ENCODE peak calls at places on chromosomes 2 and 18, in nine cellular contexts. One of them, this sample, is unnamed. For H3K4me1, the result is how much of the 10 kb centered on the place peaks cover.

GRCh38 chr2:203340791-203341487 is 12.7 kb downstream of the ABI2 start:
- DNase-seq in transverse colon: no peak
- DNase-seq in A549: peak
- DNase-seq in ovary: no peak
- DNase-seq in tibial nerve: no peak
- DNase-seq in body of pancreas: no peak
- DNase-seq in esophagus squamous epithelium: no peak
- DNase-seq in uterus: no peak
- DNase-seq in adrenal gland: no peak
- DNase-seq in this sample: no peak

GRCh38 chr2:186603208-186603765 is 13.4 kb downstream of the ITGAV start:
- DNase-seq in transverse colon: no peak
- DNase-seq in A549: no peak
- DNase-seq in ovary: no peak
- DNase-seq in tibial nerve: no peak
- DNase-seq in body of pancreas: no peak
- DNase-seq in esophagus squamous epithelium: no peak
- DNase-seq in uterus: no peak
- DNase-seq in adrenal gland: no peak
- DNase-seq in this sample: no peak

GRCh38 chr2:193428336-193428818 is 1233.6 kb upstream of the TMEFF2 start:
- DNase-seq in transverse colon: no peak
- DNase-seq in A549: peak
- DNase-seq in ovary: no peak
- DNase-seq in tibial nerve: no peak
- DNase-seq in body of pancreas: peak
- DNase-seq in esophagus squamous epithelium: no peak
- DNase-seq in uterus: no peak
- DNase-seq in adrenal gland: no peak
- DNase-seq in this sample: no peak

GRCh38 chr2:21256006-21256405 is 132.2 kb downstream of the TDRD15 start:
- DNase-seq in transverse colon: peak
- DNase-seq in A549: no peak
- DNase-seq in ovary: no peak
- DNase-seq in tibial nerve: peak
- DNase-seq in body of pancreas: peak
- DNase-seq in esophagus squamous epithelium: peak
- DNase-seq in uterus: no peak
- DNase-seq in adrenal gland: peak
- DNase-seq in this sample: no peak

GRCh38 chr18:55165399-55166125 is 206.3 kb upstream of the CCDC68 start:
- DNase-seq in transverse colon: no peak
- DNase-seq in A549: no peak
- DNase-seq in ovary: no peak
- DNase-seq in tibial nerve: no peak
- DNase-seq in body of pancreas: no peak
- DNase-seq in esophagus squamous epithelium: no peak
- DNase-seq in uterus: no peak
- DNase-seq in adrenal gland: no peak
- DNase-seq in this sample: no peak

GRCh38 chr2:236545814-236546480 is 23.7 kb upstream of the ACKR3 start:
- DNase-seq in transverse colon: no peak
- DNase-seq in A549: no peak
- DNase-seq in ovary: no peak
- DNase-seq in tibial nerve: no peak
- DNase-seq in body of pancreas: no peak
- DNase-seq in esophagus squamous epithelium: no peak
- DNase-seq in uterus: no peak
- DNase-seq in adrenal gland: no peak
- DNase-seq in this sample: peak

GRCh38 chr2:176167398-176167797 is 10.3 kb downstream of the HOXD3 start:
- DNase-seq in transverse colon: no peak
- DNase-seq in A549: no peak
- DNase-seq in ovary: no peak
- DNase-seq in tibial nerve: no peak
- DNase-seq in body of pancreas: no peak
- DNase-seq in esophagus squamous epithelium: no peak
- DNase-seq in uterus: no peak
- DNase-seq in adrenal gland: no peak
- DNase-seq in this sample: no peak

GRCh38 chr2:206970589-206971375 is 31.5 kb downstream of the CPO start:
- DNase-seq in transverse colon: no peak
- DNase-seq in A549: no peak
- DNase-seq in ovary: no peak
- DNase-seq in tibial nerve: no peak
- DNase-seq in body of pancreas: no peak
- DNase-seq in esophagus squamous epithelium: no peak
- DNase-seq in uterus: no peak
- DNase-seq in adrenal gland: no peak
- DNase-seq in this sample: no peak

GRCh38 chr2:192194065-192194865 is 468 bp downstream of the TMEFF2 start:
- DNase-seq in transverse colon: no peak
- DNase-seq in A549: peak
- DNase-seq in ovary: no peak
- DNase-seq in tibial nerve: no peak
- DNase-seq in body of pancreas: peak
- DNase-seq in esophagus squamous epithelium: no peak
- DNase-seq in uterus: peak
- DNase-seq in adrenal gland: no peak
- DNase-seq in this sample: peak

GRCh38 chr18:3816601-3817363 is 366.8 kb downstream of the TGIF1 start:
- DNase-seq in transverse colon: no peak
- DNase-seq in A549: peak
- DNase-seq in ovary: no peak
- DNase-seq in tibial nerve: no peak
- DNase-seq in body of pancreas: no peak
- DNase-seq in esophagus squamous epithelium: no peak
- DNase-seq in uterus: peak
- DNase-seq in adrenal gland: no peak
- DNase-seq in this sample: no peak

GRCh38 chr2:152047826-152048476 is 50.9 kb downstream of the CACNB4 start:
- DNase-seq in transverse colon: no peak
- DNase-seq in A549: no peak
- DNase-seq in ovary: no peak
- DNase-seq in tibial nerve: no peak
- DNase-seq in body of pancreas: no peak
- DNase-seq in esophagus squamous epithelium: no peak
- DNase-seq in uterus: no peak
- DNase-seq in adrenal gland: no peak
- DNase-seq in this sample: no peak

GRCh38 chr18:3117493-3118192 is 102.1 kb downstream of the MYOM1 start:
- DNase-seq in transverse colon: no peak
- DNase-seq in A549: no peak
- DNase-seq in ovary: no peak
- DNase-seq in tibial nerve: no peak
- DNase-seq in body of pancreas: peak
- DNase-seq in esophagus squamous epithelium: no peak
- DNase-seq in uterus: no peak
- DNase-seq in adrenal gland: no peak
- DNase-seq in this sample: no peak

GRCh38 chr18:28766027-28766426 is 589.1 kb upstream of the CDH2 start:
- DNase-seq in transverse colon: no peak
- DNase-seq in A549: no peak
- DNase-seq in ovary: no peak
- DNase-seq in tibial nerve: no peak
- DNase-seq in body of pancreas: no peak
- DNase-seq in esophagus squamous epithelium: no peak
- DNase-seq in uterus: no peak
- DNase-seq in adrenal gland: no peak
- DNase-seq in this sample: no peak

GRCh38 chr2:141439524-141439923 is 691.3 kb downstream of the LRP1B start:
- DNase-seq in transverse colon: no peak
- DNase-seq in A549: no peak
- DNase-seq in ovary: no peak
- DNase-seq in tibial nerve: no peak
- DNase-seq in body of pancreas: no peak
- DNase-seq in esophagus squamous epithelium: no peak
- DNase-seq in uterus: no peak
- DNase-seq in adrenal gland: no peak
- DNase-seq in this sample: no peak

GRCh38 chr2:126656311-126657145 is 570 bp downstream of the GYPC start:
- DNase-seq in transverse colon: peak
- DNase-seq in A549: no peak
- DNase-seq in ovary: peak
- DNase-seq in tibial nerve: peak
- DNase-seq in body of pancreas: peak
- DNase-seq in esophagus squamous epithelium: no peak
- DNase-seq in uterus: peak
- DNase-seq in adrenal gland: peak
- DNase-seq in this sample: no peak

GRCh38 chr2:145744541-145745386 is 1224.8 kb upstream of the ZEB2 start:
- DNase-seq in transverse colon: no peak
- DNase-seq in A549: no peak
- DNase-seq in ovary: no peak
- DNase-seq in tibial nerve: no peak
- DNase-seq in body of pancreas: no peak
- DNase-seq in esophagus squamous epithelium: no peak
- DNase-seq in uterus: no peak
- DNase-seq in adrenal gland: no peak
- DNase-seq in this sample: no peak

GRCh38 chr2:120287183-120288015 is 34.7 kb downstream of the RALB start:
- DNase-seq in transverse colon: no peak
- DNase-seq in A549: peak
- DNase-seq in ovary: no peak
- DNase-seq in tibial nerve: no peak
- DNase-seq in body of pancreas: no peak
- DNase-seq in esophagus squamous epithelium: no peak
- DNase-seq in uterus: no peak
- DNase-seq in adrenal gland: peak
- DNase-seq in this sample: no peak

GRCh38 chr2:145380436-145381017 is 860.6 kb upstream of the ZEB2 start:
- DNase-seq in transverse colon: no peak
- DNase-seq in A549: peak
- DNase-seq in ovary: no peak
- DNase-seq in tibial nerve: no peak
- DNase-seq in body of pancreas: no peak
- DNase-seq in esophagus squamous epithelium: no peak
- DNase-seq in uterus: no peak
- DNase-seq in adrenal gland: no peak
- DNase-seq in this sample: no peak

GRCh38 chr2:104755026-104755856 is 98.7 kb upstream of the POU3F3 start:
- DNase-seq in transverse colon: no peak
- DNase-seq in A549: no peak
- DNase-seq in ovary: no peak
- DNase-seq in tibial nerve: no peak
- DNase-seq in body of pancreas: no peak
- DNase-seq in esophagus squamous epithelium: no peak
- DNase-seq in uterus: no peak
- DNase-seq in adrenal gland: peak
- DNase-seq in this sample: no peak

GRCh38 chr2:68200157-68200787 is 42.6 kb downstream of the PNO1 start:
- DNase-seq in transverse colon: no peak
- DNase-seq in A549: no peak
- DNase-seq in ovary: no peak
- DNase-seq in tibial nerve: no peak
- DNase-seq in body of pancreas: no peak
- DNase-seq in esophagus squamous epithelium: no peak
- DNase-seq in uterus: no peak
- DNase-seq in adrenal gland: no peak
- DNase-seq in this sample: no peak
- H3K4me1 ChIP-seq in transverse colon: under half
- H3K4me1 ChIP-seq in A549: under half
- H3K4me1 ChIP-seq in ovary: under half
- H3K4me1 ChIP-seq in tibial nerve: under half
- H3K4me1 ChIP-seq in body of pancreas: under half
- H3K4me1 ChIP-seq in esophagus squamous epithelium: under half
- H3K4me1 ChIP-seq in uterus: under half
- H3K4me1 ChIP-seq in adrenal gland: half or more
- H3K4me1 ChIP-seq in this sample: under half

GRCh38 chr2:24792874-24793751 is at the start of the genes CENPO and PTRHD1:
- DNase-seq in transverse colon: peak
- DNase-seq in A549: peak
- DNase-seq in ovary: peak
- DNase-seq in tibial nerve: peak
- DNase-seq in body of pancreas: peak
- DNase-seq in esophagus squamous epithelium: peak
- DNase-seq in uterus: peak
- DNase-seq in adrenal gland: peak
- DNase-seq in this sample: peak
- TF ChIP-seq POLR2A in transverse colon: peak
- TF ChIP-seq POLR2A in A549: peak
- TF ChIP-seq POLR2A in ovary: peak
- TF ChIP-seq POLR2A in tibial nerve: peak
- TF ChIP-seq POLR2A in body of pancreas: peak
- TF ChIP-seq POLR2A in esophagus squamous epithelium: peak
- TF ChIP-seq POLR2A in uterus: peak
- TF ChIP-seq POLR2A in adrenal gland: peak
- TF ChIP-seq POLR2A in this sample: peak

GRCh38 chr2:230732914-230733401 is 20.3 kb downstream of the CAB39 start:
- DNase-seq in transverse colon: no peak
- DNase-seq in A549: no peak
- DNase-seq in ovary: no peak
- DNase-seq in tibial nerve: no peak
- DNase-seq in body of pancreas: no peak
- DNase-seq in esophagus squamous epithelium: no peak
- DNase-seq in uterus: no peak
- DNase-seq in adrenal gland: no peak
- DNase-seq in this sample: no peak
- H3K4me1 ChIP-seq in transverse colon: half or more
- H3K4me1 ChIP-seq in A549: under half
- H3K4me1 ChIP-seq in ovary: under half
- H3K4me1 ChIP-seq in tibial nerve: under half
- H3K4me1 ChIP-seq in body of pancreas: half or more
- H3K4me1 ChIP-seq in esophagus squamous epithelium: under half
- H3K4me1 ChIP-seq in uterus: under half
- H3K4me1 ChIP-seq in adrenal gland: under half
- H3K4me1 ChIP-seq in this sample: under half

DNA sequence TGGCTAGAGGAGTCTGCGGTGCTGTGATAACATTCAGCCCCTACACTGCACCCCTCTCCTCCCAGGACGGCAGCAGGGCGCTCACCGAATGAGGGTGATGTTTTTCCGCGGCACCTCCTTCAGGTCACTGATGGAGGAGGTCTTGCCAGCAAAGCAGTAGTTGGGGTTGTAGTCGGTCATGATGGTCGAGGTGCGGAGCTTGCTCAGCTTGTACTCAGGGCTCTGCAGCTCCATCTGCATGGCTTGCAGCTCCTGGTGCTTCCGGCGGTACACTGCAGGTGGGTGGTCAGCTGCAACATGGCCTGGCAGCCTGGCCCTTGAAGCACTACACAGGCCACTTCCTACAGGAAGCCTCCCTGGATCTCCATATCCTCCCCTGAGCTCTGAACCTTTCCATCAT is 108.0 kb downstream of the CLIP4 start:
- DNase-seq in transverse colon: no peak
- DNase-seq in A549: no peak
- DNase-seq in ovary: no peak
- DNase-seq in tibial nerve: no peak
- DNase-seq in body of pancreas: no peak
- DNase-seq in esophagus squamous epithelium: no peak
- DNase-seq in uterus: no peak
- DNase-seq in adrenal gland: no peak
- DNase-seq in this sample: peak
- TF ChIP-seq POLR2A in transverse colon: no peak
- TF ChIP-seq POLR2A in A549: no peak
- TF ChIP-seq POLR2A in ovary: no peak
- TF ChIP-seq POLR2A in tibial nerve: no peak
- TF ChIP-seq POLR2A in body of pancreas: no peak
- TF ChIP-seq POLR2A in esophagus squamous epithelium: no peak
- TF ChIP-seq POLR2A in uterus: no peak
- TF ChIP-seq POLR2A in adrenal gland: no peak
- TF ChIP-seq POLR2A in this sample: no peak